ENCODE peak calls at places on chromosome 9, in six cellular contexts. One of them, this sample, is unnamed.

GRCh38 chr9:129697111-129697955 is 31.9 kb downstream of the PRRX2 start:
- DNase-seq in LoVo: peak; percentile 9
- DNase-seq in NCI-H2227 treated with DMSO at 0.1 percent for 48 hours: no peak
- DNase-seq in dermis microvascular lymphatic vessel endothelial cell: peak; percentile 9
- DNase-seq in stimulated activated CD8-positive, alpha-beta memory T cell treated with anti-CD3 and anti-CD28 coated beads, Interleukin-4, amount 100 ng/mL, for 48 hours: peak; percentile 71
- DNase-seq in AG08395: peak; percentile 87
- DNase-seq in this sample: no peak

GRCh38 chr9:6681957-6682501 is 36.5 kb upstream of the GLDC start:
- DNase-seq in NCI-H2227 treated with DMSO at 0.1 percent for 48 hours: no peak
- DNase-seq in stimulated activated CD8-positive, alpha-beta memory T cell treated with anti-CD3 and anti-CD28 coated beads, Interleukin-4, amount 100 ng/mL, for 48 hours: peak; percentile 36
- DNase-seq in LoVo: no peak
- DNase-seq in dermis microvascular lymphatic vessel endothelial cell: no peak
- DNase-seq in AG08395: no peak
- DNase-seq in this sample: no peak

GRCh38 chr9:136051568-136052432 is 43.3 kb downstream of the NACC2 start:
- DNase-seq in AG08395: peak; percentile 89
- DNase-seq in stimulated activated CD8-positive, alpha-beta memory T cell treated with anti-CD3 and anti-CD28 coated beads, Interleukin-4, amount 100 ng/mL, for 48 hours: peak; percentile 42
- DNase-seq in dermis microvascular lymphatic vessel endothelial cell: peak; percentile 74
- DNase-seq in NCI-H2227 treated with DMSO at 0.1 percent for 48 hours: peak; percentile 17
- DNase-seq in LoVo: peak; percentile 92
- DNase-seq in this sample: no peak

GRCh38 chr9:135046156-135047025 is 41.1 kb upstream of the OLFM1 start:
- DNase-seq in AG08395: no peak
- DNase-seq in stimulated activated CD8-positive, alpha-beta memory T cell treated with anti-CD3 and anti-CD28 coated beads, Interleukin-4, amount 100 ng/mL, for 48 hours: no peak
- DNase-seq in LoVo: no peak
- DNase-seq in dermis microvascular lymphatic vessel endothelial cell: no peak
- DNase-seq in NCI-H2227 treated with DMSO at 0.1 percent for 48 hours: no peak
- DNase-seq in this sample: no peak

GRCh38 chr9:129823163-129823933 is 588 bp downstream of the TOR1A start:
- DNase-seq in LoVo: no peak
- DNase-seq in dermis microvascular lymphatic vessel endothelial cell: no peak
- DNase-seq in stimulated activated CD8-positive, alpha-beta memory T cell treated with anti-CD3 and anti-CD28 coated beads, Interleukin-4, amount 100 ng/mL, for 48 hours: peak; percentile 50
- DNase-seq in NCI-H2227 treated with DMSO at 0.1 percent for 48 hours: no peak
- DNase-seq in AG08395: peak; percentile 30
- DNase-seq in this sample: no peak

GRCh38 chr9:92610470-92611420 is 59.2 kb downstream of the IPPK start:
- DNase-seq in dermis microvascular lymphatic vessel endothelial cell: no peak
- DNase-seq in AG08395: peak; percentile 82
- DNase-seq in NCI-H2227 treated with DMSO at 0.1 percent for 48 hours: no peak
- DNase-seq in stimulated activated CD8-positive, alpha-beta memory T cell treated with anti-CD3 and anti-CD28 coated beads, Interleukin-4, amount 100 ng/mL, for 48 hours: no peak
- DNase-seq in LoVo: no peak
- DNase-seq in this sample: no peak

GRCh38 chr9:99341686-99342085 is 119.6 kb downstream of the SEC61B start:
- DNase-seq in NCI-H2227 treated with DMSO at 0.1 percent for 48 hours: no peak
- DNase-seq in dermis microvascular lymphatic vessel endothelial cell: no peak
- DNase-seq in stimulated activated CD8-positive, alpha-beta memory T cell treated with anti-CD3 and anti-CD28 coated beads, Interleukin-4, amount 100 ng/mL, for 48 hours: no peak
- DNase-seq in AG08395: no peak
- DNase-seq in LoVo: no peak
- DNase-seq in this sample: no peak

GRCh38 chr9:23117621-23118020 is 671.0 kb downstream of the DMRTA1 start:
- DNase-seq in dermis microvascular lymphatic vessel endothelial cell: no peak
- DNase-seq in stimulated activated CD8-positive, alpha-beta memory T cell treated with anti-CD3 and anti-CD28 coated beads, Interleukin-4, amount 100 ng/mL, for 48 hours: no peak
- DNase-seq in NCI-H2227 treated with DMSO at 0.1 percent for 48 hours: no peak
- DNase-seq in AG08395: no peak
- DNase-seq in LoVo: no peak
- DNase-seq in this sample: no peak

GRCh38 chr9:98085955-98086354 is 29.4 kb downstream of the NANS start:
- DNase-seq in dermis microvascular lymphatic vessel endothelial cell: no peak
- DNase-seq in LoVo: no peak
- DNase-seq in stimulated activated CD8-positive, alpha-beta memory T cell treated with anti-CD3 and anti-CD28 coated beads, Interleukin-4, amount 100 ng/mL, for 48 hours: no peak
- DNase-seq in NCI-H2227 treated with DMSO at 0.1 percent for 48 hours: no peak
- DNase-seq in AG08395: no peak
- DNase-seq in this sample: no peak

GRCh38 chr9:89400398-89401116 is 82.3 kb downstream of the SECISBP2 start:
- DNase-seq in LoVo: no peak
- DNase-seq in NCI-H2227 treated with DMSO at 0.1 percent for 48 hours: no peak
- DNase-seq in dermis microvascular lymphatic vessel endothelial cell: no peak
- DNase-seq in stimulated activated CD8-positive, alpha-beta memory T cell treated with anti-CD3 and anti-CD28 coated beads, Interleukin-4, amount 100 ng/mL, for 48 hours: no peak
- DNase-seq in AG08395: no peak
- DNase-seq in this sample: no peak

GRCh38 chr9:73773896-73774295 is 622.2 kb downstream of the ANXA1 start:
- DNase-seq in AG08395: no peak
- DNase-seq in LoVo: no peak
- DNase-seq in NCI-H2227 treated with DMSO at 0.1 percent for 48 hours: no peak
- DNase-seq in dermis microvascular lymphatic vessel endothelial cell: no peak
- DNase-seq in stimulated activated CD8-positive, alpha-beta memory T cell treated with anti-CD3 and anti-CD28 coated beads, Interleukin-4, amount 100 ng/mL, for 48 hours: no peak
- DNase-seq in this sample: no peak

GRCh38 chr9:114513050-114513951 is 8.0 kb upstream of the WHRN start:
- DNase-seq in dermis microvascular lymphatic vessel endothelial cell: peak; percentile 51
- DNase-seq in NCI-H2227 treated with DMSO at 0.1 percent for 48 hours: no peak
- DNase-seq in stimulated activated CD8-positive, alpha-beta memory T cell treated with anti-CD3 and anti-CD28 coated beads, Interleukin-4, amount 100 ng/mL, for 48 hours: no peak
- DNase-seq in AG08395: no peak
- DNase-seq in LoVo: no peak
- DNase-seq in this sample: no peak

GRCh38 chr9:115494393-115494792 is 376.4 kb upstream of the TNC start:
- DNase-seq in AG08395: no peak
- DNase-seq in LoVo: no peak
- DNase-seq in NCI-H2227 treated with DMSO at 0.1 percent for 48 hours: no peak
- DNase-seq in stimulated activated CD8-positive, alpha-beta memory T cell treated with anti-CD3 and anti-CD28 coated beads, Interleukin-4, amount 100 ng/mL, for 48 hours: no peak
- DNase-seq in dermis microvascular lymphatic vessel endothelial cell: no peak
- DNase-seq in this sample: no peak

GRCh38 chr9:71737455-71737854 is 30.9 kb downstream of the CEMIP2 start:
- DNase-seq in AG08395: no peak
- DNase-seq in NCI-H2227 treated with DMSO at 0.1 percent for 48 hours: no peak
- DNase-seq in LoVo: peak; percentile 49
- DNase-seq in dermis microvascular lymphatic vessel endothelial cell: no peak
- DNase-seq in stimulated activated CD8-positive, alpha-beta memory T cell treated with anti-CD3 and anti-CD28 coated beads, Interleukin-4, amount 100 ng/mL, for 48 hours: no peak
- DNase-seq in this sample: no peak

GRCh38 chr9:72554221-72554641 is 32.8 kb downstream of the TMC1 start:
- DNase-seq in NCI-H2227 treated with DMSO at 0.1 percent for 48 hours: no peak
- DNase-seq in LoVo: peak; percentile 67
- DNase-seq in AG08395: peak; percentile 81
- DNase-seq in dermis microvascular lymphatic vessel endothelial cell: no peak
- DNase-seq in stimulated activated CD8-positive, alpha-beta memory T cell treated with anti-CD3 and anti-CD28 coated beads, Interleukin-4, amount 100 ng/mL, for 48 hours: no peak
- DNase-seq in this sample: no peak

GRCh38 chr9:38362912-38363588 is 29.5 kb upstream of the ALDH1B1 start:
- DNase-seq in NCI-H2227 treated with DMSO at 0.1 percent for 48 hours: peak; percentile 40
- DNase-seq in AG08395: peak; percentile 84
- DNase-seq in stimulated activated CD8-positive, alpha-beta memory T cell treated with anti-CD3 and anti-CD28 coated beads, Interleukin-4, amount 100 ng/mL, for 48 hours: no peak
- DNase-seq in LoVo: peak; percentile 29
- DNase-seq in dermis microvascular lymphatic vessel endothelial cell: peak; percentile 61
- DNase-seq in this sample: no peak

GRCh38 chr9:126673689-126674364 is 60.1 kb downstream of the LMX1B start:
- DNase-seq in AG08395: no peak
- DNase-seq in LoVo: no peak
- DNase-seq in NCI-H2227 treated with DMSO at 0.1 percent for 48 hours: peak; percentile 22
- DNase-seq in stimulated activated CD8-positive, alpha-beta memory T cell treated with anti-CD3 and anti-CD28 coated beads, Interleukin-4, amount 100 ng/mL, for 48 hours: no peak
- DNase-seq in dermis microvascular lymphatic vessel endothelial cell: no peak
- DNase-seq in this sample: no peak

GRCh38 chr9:26261503-26262330 is 583.5 kb upstream of the TUSC1 start:
- DNase-seq in dermis microvascular lymphatic vessel endothelial cell: peak; percentile 23
- DNase-seq in LoVo: no peak
- DNase-seq in AG08395: peak; percentile 74
- DNase-seq in stimulated activated CD8-positive, alpha-beta memory T cell treated with anti-CD3 and anti-CD28 coated beads, Interleukin-4, amount 100 ng/mL, for 48 hours: no peak
- DNase-seq in NCI-H2227 treated with DMSO at 0.1 percent for 48 hours: no peak
- DNase-seq in this sample: no peak

GRCh38 chr9:8599937-8600336 is 800.4 kb upstream of the DMAC1 start:
- DNase-seq in dermis microvascular lymphatic vessel endothelial cell: no peak
- DNase-seq in AG08395: no peak
- DNase-seq in stimulated activated CD8-positive, alpha-beta memory T cell treated with anti-CD3 and anti-CD28 coated beads, Interleukin-4, amount 100 ng/mL, for 48 hours: no peak
- DNase-seq in LoVo: no peak
- DNase-seq in NCI-H2227 treated with DMSO at 0.1 percent for 48 hours: no peak
- DNase-seq in this sample: no peak

GRCh38 chr9:35697486-35697885 is 7.8 kb upstream of the TPM2 start:
- DNase-seq in NCI-H2227 treated with DMSO at 0.1 percent for 48 hours: no peak
- DNase-seq in stimulated activated CD8-positive, alpha-beta memory T cell treated with anti-CD3 and anti-CD28 coated beads, Interleukin-4, amount 100 ng/mL, for 48 hours: no peak
- DNase-seq in dermis microvascular lymphatic vessel endothelial cell: no peak
- DNase-seq in AG08395: no peak
- DNase-seq in LoVo: no peak
- DNase-seq in this sample: no peak

GRCh38 chr9:69758981-69759477 is 782 bp downstream of the PTAR1 start:
- DNase-seq in NCI-H2227 treated with DMSO at 0.1 percent for 48 hours: peak; percentile 43
- DNase-seq in dermis microvascular lymphatic vessel endothelial cell: no peak
- DNase-seq in AG08395: no peak
- DNase-seq in LoVo: no peak
- DNase-seq in stimulated activated CD8-positive, alpha-beta memory T cell treated with anti-CD3 and anti-CD28 coated beads, Interleukin-4, amount 100 ng/mL, for 48 hours: no peak
- DNase-seq in this sample: no peak

GRCh38 chr9:97543568-97543967 is 42.1 kb downstream of the TMOD1 start:
- DNase-seq in NCI-H2227 treated with DMSO at 0.1 percent for 48 hours: no peak
- DNase-seq in dermis microvascular lymphatic vessel endothelial cell: no peak
- DNase-seq in stimulated activated CD8-positive, alpha-beta memory T cell treated with anti-CD3 and anti-CD28 coated beads, Interleukin-4, amount 100 ng/mL, for 48 hours: no peak
- DNase-seq in LoVo: peak; percentile 40
- DNase-seq in AG08395: no peak
- DNase-seq in this sample: no peak

GRCh38 chr9:74784506-74784905 is 103.2 kb downstream of the TRPM6 start:
- DNase-seq in NCI-H2227 treated with DMSO at 0.1 percent for 48 hours: no peak
- DNase-seq in dermis microvascular lymphatic vessel endothelial cell: no peak
- DNase-seq in AG08395: peak; percentile 64
- DNase-seq in stimulated activated CD8-positive, alpha-beta memory T cell treated with anti-CD3 and anti-CD28 coated beads, Interleukin-4, amount 100 ng/mL, for 48 hours: no peak
- DNase-seq in LoVo: no peak
- DNase-seq in this sample: no peak

GRCh38 chr9:125511780-125512179 is 195.2 kb downstream of the MAPKAP1 start:
- DNase-seq in LoVo: peak; percentile 22
- DNase-seq in dermis microvascular lymphatic vessel endothelial cell: no peak
- DNase-seq in AG08395: no peak
- DNase-seq in NCI-H2227 treated with DMSO at 0.1 percent for 48 hours: no peak
- DNase-seq in stimulated activated CD8-positive, alpha-beta memory T cell treated with anti-CD3 and anti-CD28 coated beads, Interleukin-4, amount 100 ng/mL, for 48 hours: no peak
- DNase-seq in this sample: no peak

This sample was measured in activated gamma-delta T cell treated with Interleukin-2 at 50 U/mL for 16 hours.